ENCODE peak calls at places on chromosome 3, in four cellular contexts. V is AG04449, A is bronchial epithelial cell, P is ascending aorta. B is an unnamed sample.

GRCh38 chr3:106349191-106349881 is 480.5 kb upstream of the CBLB start:
- DNase-seq in V (no peak), A (no peak), P (no peak), B (no peak)

GRCh38 chr3:105823149-105823866 is 45.5 kb downstream of the CBLB start:
- DNase-seq in V (peak), A (peak), P (no peak), B (peak)

GRCh38 chr3:54358327-54358726 is 236.0 kb downstream of the CACNA2D3 start:
- DNase-seq in V (no peak), A (no peak), P (no peak), B (peak)

GRCh38 chr3:123486460-123486859 is 37.6 kb upstream of the ADCY5 start:
- DNase-seq in V (no peak), A (no peak), P (no peak), B (no peak)

GRCh38 chr3:55704521-55704920 is 217.4 kb upstream of the WNT5A start:
- DNase-seq in V (no peak), A (peak), P (no peak), B (peak)

GRCh38 chr3:195046441-195046840 is 224.5 kb downstream of the XXYLT1 start:
- DNase-seq in V (no peak), A (no peak), P (no peak), B (no peak)

GRCh38 chr3:155242342-155242741 is 51.1 kb downstream of the STRIT1 start:
- DNase-seq in V (no peak), A (peak), P (no peak), B (peak)

GRCh38 chr3:16587703-16588070 is 17.5 kb downstream of the DAZL start:
- DNase-seq in V (no peak), A (no peak), P (no peak), B (peak)

GRCh38 chr3:186821429-186822367 is 15.4 kb upstream of the RFC4 start:
- DNase-seq in V (peak), A (peak), P (no peak), B (peak)

GRCh38 chr3:133573054-133573628 is 345 bp upstream of the CDV3 start:
- DNase-seq in V (peak), A (peak), P (peak), B (peak)

GRCh38 chr3:40582401-40583027 is 57.8 kb downstream of the ZNF621 start:
- DNase-seq in V (no peak), A (no peak), P (no peak), B (no peak)

GRCh38 chr3:71264840-71265239 is 318.7 kb downstream of the FOXP1 start:
- DNase-seq in V (no peak), A (peak), P (no peak), B (no peak)

GRCh38 chr3:147371141-147371540 is 35.2 kb downstream of the ZIC4 start:
- DNase-seq in V (no peak), A (no peak), P (no peak), B (no peak)

GRCh38 chr3:15148614-15149013 is 49.7 kb upstream of the RBSN start:
- DNase-seq in V (no peak), A (peak), P (no peak), B (no peak)

GRCh38 chr3:10010546-10011465 is 15.4 kb upstream of the FANCD2 start:
- DNase-seq in V (no peak), A (peak), P (peak), B (peak)

GRCh38 chr3:123869165-123869564 is 15.0 kb downstream of the MYLK start:
- DNase-seq in V (no peak), A (peak), P (no peak), B (no peak)

GRCh38 chr3:175266993-175267960 is 408.1 kb downstream of the NAALADL2 start:
- DNase-seq in V (no peak), A (peak), P (no peak), B (peak)

GRCh38 chr3:169218314-169218983 is 445.1 kb downstream of the MECOM start:
- DNase-seq in V (no peak), A (peak), P (no peak), B (peak)

GRCh38 chr3:55690746-55691540 is 203.8 kb upstream of the WNT5A start:
- DNase-seq in V (no peak), A (no peak), P (no peak), B (no peak)

GRCh38 chr3:59271971-59272370 is 222.1 kb upstream of the CFAP20DC start:
- DNase-seq in V (no peak), A (no peak), P (no peak), B (no peak)

GRCh38 chr3:139283301-139283700 is 60.5 kb upstream of the MRPS22 start:
- DNase-seq in V (no peak), A (no peak), P (no peak), B (no peak)

GRCh38 chr3:117059054-117059989 is 349.7 kb downstream of the TUSC7 start:
- DNase-seq in V (no peak), A (peak), P (no peak), B (peak)

GRCh38 chr3:136753112-136753939 is 1.1 kb upstream of the STAG1 start:
- DNase-seq in V (no peak), A (no peak), P (no peak), B (peak)

GRCh38 chr3:78360849-78361248 is 1321.0 kb downstream of the ROBO2 start:
- DNase-seq in V (no peak), A (no peak), P (no peak), B (no peak)

GRCh38 chr3:158313344-158313927 is 203.5 kb downstream of the RSRC1 start:
- DNase-seq in V (no peak), A (peak), P (no peak), B (peak)

GRCh38 chr3:50203113-50203852 is 1.8 kb upstream of the SLC38A3 start:
- DNase-seq in V (no peak), A (no peak), P (no peak), B (no peak)

DNA sequence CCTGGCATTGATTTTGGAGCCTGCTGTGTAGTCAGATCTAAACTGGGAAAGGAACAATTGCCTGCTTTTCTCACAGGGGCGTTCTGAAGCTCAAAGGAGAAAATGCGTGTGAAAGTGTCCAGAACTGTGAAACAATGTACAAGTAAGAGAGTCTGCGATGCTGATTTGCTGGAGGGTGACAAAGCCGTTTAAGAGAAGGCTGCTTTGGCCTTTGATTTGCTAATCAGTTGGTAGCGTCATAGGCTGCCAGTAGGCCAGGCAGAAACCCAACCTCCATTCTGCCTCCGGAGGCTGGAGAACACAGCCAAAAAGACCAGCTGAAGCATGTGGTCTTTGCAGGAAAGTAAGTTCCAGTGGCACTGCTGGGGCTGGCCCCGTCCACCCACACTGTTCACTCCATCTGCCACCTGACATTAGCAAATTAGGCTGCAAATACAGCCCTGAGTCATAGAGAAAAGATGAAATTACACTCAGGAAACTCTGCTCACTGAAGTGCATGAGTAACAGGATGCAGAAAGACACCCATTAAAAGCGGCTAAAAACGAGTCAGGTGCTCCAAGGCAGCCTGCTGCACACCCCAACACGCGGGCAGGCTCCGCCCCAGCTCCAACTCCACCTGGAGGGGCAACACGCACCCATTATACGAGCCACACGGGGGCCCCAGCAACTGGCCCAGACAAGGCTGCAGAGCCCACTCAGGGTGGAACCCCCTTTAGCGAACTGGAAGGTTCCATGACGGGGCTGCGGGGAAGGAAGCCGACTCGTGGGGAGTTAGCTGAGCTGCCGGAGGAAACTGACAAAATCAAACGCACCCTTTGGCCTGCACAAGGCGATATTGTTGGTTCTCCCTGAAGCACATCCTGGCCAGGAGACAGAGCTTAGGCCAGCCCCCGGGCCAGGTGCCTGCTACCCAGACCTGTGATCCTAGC is 31.6 kb downstream of the ZDHHC19 start:
- DNase-seq in V (no peak), A (peak), P (no peak), B (peak)
- H3K4me3 ChIP-seq in V (no peak), A (no peak), P (no peak), B (no peak)

DNA sequence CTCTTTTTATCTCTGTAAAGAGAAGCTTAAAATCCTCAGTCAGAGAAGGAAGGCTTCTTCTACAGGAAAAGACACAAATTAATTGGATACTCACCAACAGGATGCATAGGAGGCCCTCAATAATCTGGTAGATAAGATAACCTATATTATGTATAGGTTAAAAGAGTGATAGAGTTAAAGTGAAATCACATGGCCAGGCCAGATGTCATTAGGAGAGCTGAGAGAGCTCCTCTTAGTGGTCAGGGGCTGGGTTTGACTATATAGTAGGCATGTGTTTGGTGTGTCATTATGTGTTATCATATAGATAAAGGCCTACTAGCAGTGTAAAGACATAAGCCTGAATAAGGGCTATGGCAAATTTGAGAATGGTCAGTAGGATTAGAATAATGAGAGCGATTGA is 479.3 kb downstream of the EPHA3 start:
- DNase-seq in V (no peak), A (no peak), P (no peak), B (no peak)
- TF ChIP-seq CTCF in V (no peak), A (no peak), P (no peak), B (no peak)

GRCh38 chr3:113165841-113166240 is 45.5 kb upstream of the BOC start:
- DNase-seq in V (no peak), A (no peak), P (no peak), B (peak)

GRCh38 chr3:113169876-113170452 is 41.4 kb upstream of the BOC start:
- DNase-seq in V (no peak), A (no peak), P (no peak), B (no peak)

GRCh38 chr3:113167929-113168771 is 43.2 kb upstream of the BOC start:
- DNase-seq in V (no peak), A (no peak), P (no peak), B (no peak)

GRCh38 chr3:113166357-113166718 is 45.0 kb upstream of the BOC start:
- DNase-seq in V (no peak), A (no peak), P (no peak), B (no peak)

GRCh38 chr3:113166719-113167492 is 44.5 kb upstream of the BOC start:
- DNase-seq in V (peak), A (no peak), P (no peak), B (peak)
- H3K4me3 ChIP-seq in V (peak), A (no peak), P (no peak), B (peak)

GRCh38 chr3:127768346-127769008 is 53.8 kb downstream of the MGLL start:
- DNase-seq in V (peak), A (peak), P (no peak), B (peak)
- TF ChIP-seq CTCF in V (no peak), A (no peak), P (no peak), B (peak)

GRCh38 chr3:197795200-197795599 is 4.1 kb downstream of the LRCH3 start:
- DNase-seq in V (no peak), A (peak), P (no peak), B (peak)

GRCh38 chr3:197794115-197794514 is 3.1 kb downstream of the LRCH3 start:
- DNase-seq in V (no peak), A (no peak), P (no peak), B (no peak)

GRCh38 chr3:197792019-197792647 is 1.1 kb downstream of the LRCH3 start:
- DNase-seq in V (no peak), A (peak), P (no peak), B (peak)

GRCh38 chr3:197791120-197792018 is at the start of gene LRCH3:
- DNase-seq in V (no peak), A (peak), P (peak), B (peak)

DNA sequence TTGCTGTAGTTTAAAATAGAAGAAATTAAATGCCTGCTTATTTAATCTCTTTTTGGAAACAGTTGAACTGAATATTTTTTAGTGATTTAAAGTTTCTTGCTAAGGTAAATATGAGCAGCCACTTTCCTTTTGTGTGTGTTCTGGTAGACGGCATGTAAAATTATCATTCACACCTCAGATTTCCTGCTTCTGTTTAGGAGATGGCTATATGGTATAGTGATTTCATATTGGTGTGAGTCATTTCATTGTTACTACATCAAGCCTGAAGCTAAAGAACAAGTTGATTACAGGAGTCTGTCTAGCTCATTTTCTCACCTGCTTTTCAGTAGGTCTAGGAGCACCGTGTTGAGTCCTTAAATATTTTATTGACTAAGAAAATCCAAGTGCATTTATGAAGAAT is 2.2 kb downstream of the LRCH3 start:
- DNase-seq in V (no peak), A (peak), P (no peak), B (peak)
- H3K4me3 ChIP-seq in V (no peak), A (no peak), P (peak), B (no peak)

GRCh38 chr3:179446501-179446900 is 4.8 kb downstream of the GNB4 start:
- DNase-seq in V (no peak), A (peak), P (no peak), B (peak)
- TF ChIP-seq CTCF in V (peak), A (peak), P (no peak), B (peak)

DNA sequence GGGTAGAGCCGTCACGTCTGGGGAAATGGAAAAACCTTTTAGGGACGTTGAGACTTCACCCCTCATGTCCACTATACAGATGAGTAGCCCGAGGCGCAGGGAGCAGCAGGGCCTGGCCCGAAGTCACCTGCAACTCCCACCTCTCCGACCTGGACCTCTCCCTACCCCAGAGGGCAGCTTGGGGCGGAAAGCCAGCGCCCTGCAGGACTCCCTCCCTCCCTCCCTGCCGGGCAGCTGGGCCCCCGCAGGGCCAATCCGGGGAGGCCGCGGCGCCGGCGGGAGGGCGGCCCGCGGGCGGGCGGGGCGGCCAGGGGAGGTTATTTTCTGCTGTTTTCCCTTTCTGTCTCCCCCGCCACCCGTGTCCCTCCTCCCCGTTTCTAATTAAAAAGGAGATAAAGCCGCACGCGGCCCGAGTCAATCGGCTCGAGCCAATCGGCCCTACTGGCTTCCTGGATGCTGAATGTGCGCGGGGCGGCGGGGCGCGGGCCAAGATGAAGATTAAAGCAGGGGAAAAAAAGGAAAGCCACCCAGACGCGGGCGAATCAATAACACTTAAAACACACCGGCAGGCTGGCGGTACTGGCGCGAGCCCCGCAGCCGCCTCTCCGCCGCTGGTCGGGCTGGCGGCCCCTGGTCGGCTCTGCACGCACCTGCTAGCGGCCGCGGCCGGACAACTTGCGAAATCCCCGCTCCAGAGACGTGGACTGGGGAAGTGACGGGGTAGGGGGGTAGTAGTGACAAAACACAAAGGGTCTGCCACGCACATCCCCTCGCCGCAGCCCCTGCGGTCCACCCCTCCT is 1.8 kb downstream of the WNT7A start:
- DNase-seq in V (no peak), A (no peak), P (no peak), B (no peak)
- H3K4me3 ChIP-seq in V (no peak), A (peak), P (peak), B (no peak)